ENCODE peak calls at places on chromosomes 7 and 10, in four cellular contexts. One of them, this sample, is unnamed.

GRCh38 chr10:125208854-125209545 is 48.6 kb upstream of the CTBP2 start:
- DNase-seq in GM23338: no peak
- DNase-seq in small intestine: no peak
- DNase-seq in spleen: peak; percentile 49
- DNase-seq in this sample: no peak

GRCh38 chr10:110508806-110509544 is 11.3 kb downstream of the DUSP5 start:
- DNase-seq in GM23338: no peak
- DNase-seq in small intestine: no peak
- DNase-seq in spleen: no peak
- DNase-seq in this sample: no peak

GRCh38 chr10:127033569-127034175 is 128.4 kb downstream of the DOCK1 start:
- DNase-seq in GM23338: no peak
- DNase-seq in small intestine: peak; percentile 33
- DNase-seq in spleen: no peak
- DNase-seq in this sample: no peak

GRCh38 chr7:98394377-98394836 is 6.5 kb downstream of the BAIAP2L1 start:
- DNase-seq in GM23338: no peak
- DNase-seq in small intestine: no peak
- DNase-seq in spleen: no peak
- DNase-seq in this sample: no peak

GRCh38 chr10:3791974-3792633 is 7.1 kb upstream of the KLF6 start:
- DNase-seq in GM23338: no peak
- DNase-seq in small intestine: no peak
- DNase-seq in spleen: no peak
- DNase-seq in this sample: no peak

GRCh38 chr10:126839094-126839761 is 66.0 kb upstream of the DOCK1 start:
- DNase-seq in GM23338: peak; percentile 30
- DNase-seq in small intestine: peak; percentile 88
- DNase-seq in spleen: no peak
- DNase-seq in this sample: peak; percentile 74

GRCh38 chr10:11697718-11698527 is 44.3 kb upstream of the ECHDC3 start:
- DNase-seq in GM23338: no peak
- DNase-seq in small intestine: no peak
- DNase-seq in spleen: no peak
- DNase-seq in this sample: peak; percentile 42

GRCh38 chr10:43137971-43138756 is at the start of gene CSGALNACT2:
- DNase-seq in GM23338: peak; percentile 80
- DNase-seq in small intestine: peak; percentile 83
- DNase-seq in spleen: peak; percentile 97
- DNase-seq in this sample: peak; percentile 87

GRCh38 chr10:8044908-8045727 is 9.4 kb upstream of the GATA3 start:
- DNase-seq in GM23338: peak; percentile 82
- DNase-seq in small intestine: no peak
- DNase-seq in spleen: no peak
- DNase-seq in this sample: no peak

GRCh38 chr7:27947581-27948278 is 207.8 kb downstream of the TAX1BP1 start:
- DNase-seq in GM23338: no peak
- DNase-seq in small intestine: no peak
- DNase-seq in spleen: no peak
- DNase-seq in this sample: no peak

GRCh38 chr10:132515811-132516726 is 21.5 kb upstream of the INPP5A start:
- DNase-seq in GM23338: no peak
- DNase-seq in small intestine: no peak
- DNase-seq in spleen: peak; percentile 71
- DNase-seq in this sample: no peak

GRCh38 chr7:103499976-103500375 is 54.0 kb upstream of the SLC26A5 start:
- DNase-seq in GM23338: no peak
- DNase-seq in small intestine: no peak
- DNase-seq in spleen: no peak
- DNase-seq in this sample: no peak

GRCh38 chr10:70575874-70576802 is 26.4 kb downstream of the PRF1 start:
- DNase-seq in GM23338: no peak
- DNase-seq in small intestine: peak; percentile 48
- DNase-seq in spleen: no peak
- DNase-seq in this sample: peak; percentile 40

GRCh38 chr7:786472-787255 is 45.6 kb upstream of the SUN1 start:
- DNase-seq in GM23338: peak; percentile 83
- DNase-seq in small intestine: peak; percentile 65
- DNase-seq in spleen: peak; percentile 84
- DNase-seq in this sample: peak; percentile 77

GRCh38 chr7:136386876-136387275 is 409.7 kb upstream of the MTPN start:
- DNase-seq in GM23338: no peak
- DNase-seq in small intestine: no peak
- DNase-seq in spleen: no peak
- DNase-seq in this sample: no peak

GRCh38 chr10:62244785-62245595 is 23.7 kb downstream of the RTKN2 start:
- DNase-seq in GM23338: peak; percentile 70
- DNase-seq in small intestine: peak; percentile 78
- DNase-seq in spleen: no peak
- DNase-seq in this sample: peak; percentile 70

GRCh38 chr10:30742471-30742870 is 112.9 kb upstream of the LYZL2 start:
- DNase-seq in GM23338: no peak
- DNase-seq in small intestine: no peak
- DNase-seq in spleen: no peak
- DNase-seq in this sample: no peak

GRCh38 chr7:16708496-16708895 is 45.1 kb upstream of the TSPAN13 start:
- DNase-seq in GM23338: peak; percentile 19
- DNase-seq in small intestine: no peak
- DNase-seq in spleen: no peak
- DNase-seq in this sample: no peak

GRCh38 chr10:92239600-92240288 is 51.1 kb downstream of the CPEB3 start:
- DNase-seq in GM23338: peak; percentile 61
- DNase-seq in small intestine: peak; percentile 16
- DNase-seq in spleen: peak; percentile 90
- DNase-seq in this sample: peak; percentile 44

GRCh38 chr10:69994262-69994661 is 58.4 kb upstream of the MACROH2A2 start:
- DNase-seq in GM23338: peak; percentile 62
- DNase-seq in small intestine: peak; percentile 53
- DNase-seq in spleen: no peak
- DNase-seq in this sample: peak; percentile 25

GRCh38 chr10:29702288-29703164 is 67.8 kb upstream of the SVIL start:
- DNase-seq in GM23338: no peak
- DNase-seq in small intestine: no peak
- DNase-seq in spleen: no peak
- DNase-seq in this sample: no peak

GRCh38 chr10:51162002-51162401 is 87.7 kb downstream of the PRKG1 start:
- DNase-seq in GM23338: peak; percentile 75
- DNase-seq in small intestine: no peak
- DNase-seq in spleen: no peak
- DNase-seq in this sample: no peak

GRCh38 chr10:130227883-130228282 is 91.7 kb downstream of the GLRX3 start:
- DNase-seq in GM23338: no peak
- DNase-seq in small intestine: no peak
- DNase-seq in spleen: no peak
- DNase-seq in this sample: no peak

GRCh38 chr10:3213174-3213573 is 40.6 kb upstream of the PITRM1 start:
- DNase-seq in GM23338: no peak
- DNase-seq in small intestine: no peak
- DNase-seq in spleen: no peak
- DNase-seq in this sample: no peak

GRCh38 chr10:60105195-60105812 is 198.9 kb upstream of the CCDC6 start:
- DNase-seq in GM23338: no peak
- DNase-seq in small intestine: no peak
- DNase-seq in spleen: no peak
- DNase-seq in this sample: no peak

GRCh38 chr10:124906551-124907001 is 35.3 kb upstream of the ZRANB1 start:
- DNase-seq in GM23338: no peak
- DNase-seq in small intestine: no peak
- DNase-seq in spleen: no peak
- DNase-seq in this sample: no peak

GRCh38 chr7:98357751-98358161 is 43.1 kb downstream of the BAIAP2L1 start:
- DNase-seq in GM23338: no peak
- DNase-seq in small intestine: peak; percentile 59
- DNase-seq in spleen: peak; percentile 40
- DNase-seq in this sample: no peak

GRCh38 chr7:44382459-44383300 is 57.3 kb upstream of the CAMK2B start:
- DNase-seq in GM23338: no peak
- DNase-seq in small intestine: no peak
- DNase-seq in spleen: peak; percentile 51
- DNase-seq in this sample: peak; percentile 15

GRCh38 chr7:44381494-44382220 is 56.3 kb upstream of the CAMK2B start:
- DNase-seq in GM23338: no peak
- DNase-seq in small intestine: no peak
- DNase-seq in spleen: peak; percentile 66
- DNase-seq in this sample: peak; percentile 15

GRCh38 chr7:44384586-44385383 is 59.4 kb upstream of the CAMK2B start:
- DNase-seq in GM23338: no peak
- DNase-seq in small intestine: no peak
- DNase-seq in spleen: peak; percentile 58
- DNase-seq in this sample: peak; percentile 13

GRCh38 chr7:44385384-44386138 is 60.2 kb upstream of the CAMK2B start:
- DNase-seq in GM23338: no peak
- DNase-seq in small intestine: no peak
- DNase-seq in spleen: peak; percentile 49
- DNase-seq in this sample: peak; percentile 12

DNA sequence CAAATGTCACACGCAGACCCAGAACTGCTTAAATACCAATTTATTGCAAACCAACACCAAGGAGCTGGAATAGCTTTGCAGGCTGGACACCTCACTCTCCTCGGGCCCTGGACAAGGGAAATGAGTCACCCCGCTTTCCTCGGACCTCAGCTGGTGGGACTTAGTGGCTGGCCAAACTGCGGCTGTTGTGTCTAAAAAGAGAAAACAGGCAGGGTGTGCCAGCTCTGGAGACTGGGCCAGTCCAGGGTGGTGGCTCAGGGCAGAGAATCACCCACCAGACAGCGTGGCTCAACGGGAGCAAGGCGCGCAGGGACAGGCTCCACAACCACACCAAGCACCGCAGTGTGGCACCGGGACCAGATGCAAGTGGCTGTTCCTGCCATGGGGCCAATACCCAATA is 58.2 kb upstream of the CAMK2B start:
- DNase-seq in GM23338: no peak
- DNase-seq in small intestine: no peak
- DNase-seq in spleen: peak; percentile 69
- DNase-seq in this sample: peak; percentile 11
- H3K4me1 ChIP-seq in GM23338: no peaks in the 10 kb centered on the region
- H3K4me1 ChIP-seq in small intestine: no peaks in the 10 kb centered on the region
- H3K4me1 ChIP-seq in spleen: no peaks in the 10 kb centered on the region
- H3K4me1 ChIP-seq in this sample: no peaks in the 10 kb centered on the region

GRCh38 chr10:79149662-79150443 is 81.1 kb downstream of the ZMIZ1 start:
- DNase-seq in GM23338: no peak
- DNase-seq in small intestine: peak; percentile 26
- DNase-seq in spleen: peak; percentile 94
- DNase-seq in this sample: peak; percentile 83

GRCh38 chr10:79152423-79152817 is 83.7 kb downstream of the ZMIZ1 start:
- DNase-seq in GM23338: no peak
- DNase-seq in small intestine: no peak
- DNase-seq in spleen: no peak
- DNase-seq in this sample: no peak

GRCh38 chr10:79149345-79149661 is 80.5 kb downstream of the ZMIZ1 start:
- DNase-seq in GM23338: no peak
- DNase-seq in small intestine: no peak
- DNase-seq in spleen: peak; percentile 79
- DNase-seq in this sample: no peak

GRCh38 chr10:79148452-79149344 is 79.9 kb downstream of the ZMIZ1 start:
- DNase-seq in GM23338: no peak
- DNase-seq in small intestine: no peak
- DNase-seq in spleen: peak; percentile 86
- DNase-seq in this sample: peak; percentile 69

GRCh38 chr10:79150444-79150754 is 81.6 kb downstream of the ZMIZ1 start:
- DNase-seq in GM23338: no peak
- DNase-seq in small intestine: no peak
- DNase-seq in spleen: no peak
- DNase-seq in this sample: no peak
- H3K4me1 ChIP-seq in GM23338: no peaks in the 10 kb centered on the region
- H3K4me1 ChIP-seq in small intestine: peaks cover 13% of the 10 kb centered on the region
- H3K4me1 ChIP-seq in spleen: peaks cover 57% of the 10 kb centered on the region
- H3K4me1 ChIP-seq in this sample: peaks cover 34% of the 10 kb centered on the region

DNA sequence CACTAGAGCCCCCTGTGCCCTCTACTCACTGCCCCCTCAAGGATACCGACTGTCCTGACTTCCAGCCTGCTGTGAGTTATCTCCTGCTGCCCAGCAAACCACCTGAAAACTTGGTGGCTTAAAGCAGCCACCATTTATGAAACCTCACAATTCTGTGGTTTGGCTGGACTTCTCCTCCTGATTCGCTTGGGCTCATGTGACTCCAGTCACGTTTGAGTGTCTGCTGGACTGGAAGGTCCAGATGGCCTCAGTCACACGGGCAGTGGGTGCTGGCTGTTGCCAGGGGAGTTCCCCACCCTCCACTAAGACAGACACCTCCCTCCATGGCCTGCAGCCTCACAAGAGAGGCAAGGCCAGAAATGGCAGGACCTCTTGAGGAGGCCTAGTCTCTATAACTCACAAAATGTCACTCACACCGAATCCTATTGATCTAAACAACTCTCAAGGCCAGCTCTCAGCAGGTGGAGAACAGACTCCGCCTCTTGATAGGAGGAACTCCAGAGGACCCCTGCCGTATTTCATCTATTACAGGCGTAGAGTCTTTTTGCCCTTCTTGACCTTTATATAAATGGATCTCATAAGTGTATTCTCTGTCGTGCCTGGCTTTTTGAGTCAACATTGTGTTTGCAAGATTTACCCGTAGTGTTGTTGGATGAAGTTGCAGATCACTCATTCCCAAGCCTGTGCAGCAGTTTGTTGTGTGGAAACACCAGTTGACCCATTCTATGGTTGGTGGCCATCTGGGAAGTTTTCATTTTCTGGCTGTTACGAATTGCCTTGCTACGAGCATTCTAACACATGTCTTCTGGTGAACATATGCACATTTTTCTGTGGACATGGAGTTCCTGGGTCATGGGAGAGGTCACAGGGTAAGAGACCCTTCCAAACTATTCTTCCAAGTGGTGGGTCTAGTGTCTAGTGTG is 48.3 kb downstream of the ZMIZ1 start:
- DNase-seq in GM23338: peak; percentile 27
- DNase-seq in small intestine: no peak
- DNase-seq in spleen: peak; percentile 76
- DNase-seq in this sample: peak; percentile 68
- H3K4me1 ChIP-seq in GM23338: peaks cover 21% of the 10 kb centered on the region
- H3K4me1 ChIP-seq in small intestine: peaks cover 2% of the 10 kb centered on the region
- H3K4me1 ChIP-seq in spleen: peaks cover 14% of the 10 kb centered on the region
- H3K4me1 ChIP-seq in this sample: no peaks in the 10 kb centered on the region

GRCh38 chr7:1943326-1943725 is 273.2 kb downstream of the ELFN1 start:
- DNase-seq in GM23338: no peak
- DNase-seq in small intestine: no peak
- DNase-seq in spleen: peak; percentile 53
- DNase-seq in this sample: no peak
- H3K4me1 ChIP-seq in GM23338: no peaks in the 10 kb centered on the region
- H3K4me1 ChIP-seq in small intestine: no peaks in the 10 kb centered on the region
- H3K4me1 ChIP-seq in spleen: peaks cover 15% of the 10 kb centered on the region
- H3K4me1 ChIP-seq in this sample: no peaks in the 10 kb centered on the region

GRCh38 chr7:30309302-30309701 is 24.9 kb downstream of the ZNRF2 start:
- DNase-seq in GM23338: no peak
- DNase-seq in small intestine: no peak
- DNase-seq in spleen: no peak
- DNase-seq in this sample: no peak
- H3K4me1 ChIP-seq in GM23338: peaks cover 44% of the 10 kb centered on the region
- H3K4me1 ChIP-seq in small intestine: no peaks in the 10 kb centered on the region
- H3K4me1 ChIP-seq in spleen: peaks cover 5% of the 10 kb centered on the region
- H3K4me1 ChIP-seq in this sample: peaks cover 8% of the 10 kb centered on the region

GRCh38 chr7:55306331-55306730 is 58.8 kb upstream of the LANCL2 start:
- DNase-seq in GM23338: no peak
- DNase-seq in small intestine: no peak
- DNase-seq in spleen: no peak
- DNase-seq in this sample: no peak
- H3K4me1 ChIP-seq in GM23338: peaks cover 3% of the 10 kb centered on the region
- H3K4me1 ChIP-seq in small intestine: no peaks in the 10 kb centered on the region
- H3K4me1 ChIP-seq in spleen: no peaks in the 10 kb centered on the region
- H3K4me1 ChIP-seq in this sample: no peaks in the 10 kb centered on the region